ENCODE peak calls at places on chromosome 7, in eight cellular contexts. B, K, R, E, M, C, U and Y are unnamed samples.

GRCh38 chr7:81603-82342 is 110.6 kb upstream of the FAM20C start:
- DNase-seq in C (no peak), M (no peak), R (no peak), B (peak), K (peak), U (no peak), E (no peak), Y (no peak)

GRCh38 chr7:157658851-157659412 is 322.1 kb downstream of the DNAJB6 start:
- DNase-seq in M (no peak), U (no peak), R (no peak), E (no peak), C (no peak), K (peak), B (no peak), Y (no peak)

GRCh38 chr7:106178593-106179134 is 66.6 kb upstream of the SYPL1 start:
- DNase-seq in C (peak), M (peak), K (no peak), U (peak), B (no peak), R (no peak), E (no peak), Y (no peak)

GRCh38 chr7:107610353-107610752 is 30.3 kb downstream of the BCAP29 start:
- DNase-seq in M (peak), K (no peak), E (no peak), R (no peak), B (no peak), C (peak), U (no peak), Y (no peak)

GRCh38 chr7:55546826-55547225 is 25.5 kb downstream of the VOPP1 start:
- DNase-seq in B (peak), U (peak), E (peak), K (peak), C (peak), R (peak), M (peak), Y (peak)

GRCh38 chr7:92698237-92698841 is 108.1 kb upstream of the FAM133B start:
- DNase-seq in C (peak), M (peak), K (no peak), E (peak), R (peak), U (peak), B (peak), Y (no peak)

GRCh38 chr7:8157296-8157695 is 104.7 kb downstream of the ICA1 start:
- DNase-seq in E (no peak), B (no peak), U (no peak), K (no peak), M (no peak), R (no peak), C (no peak), Y (no peak)

GRCh38 chr7:36280840-36281812 is 108.5 kb upstream of the ANLN start:
- DNase-seq in R (peak), E (peak), K (peak), B (peak), M (peak), U (peak), C (peak), Y (peak)

GRCh38 chr7:45178241-45179225 is 20.9 kb downstream of the RAMP3 start:
- DNase-seq in B (no peak), U (peak), R (no peak), K (peak), E (no peak), C (no peak), M (no peak), Y (peak)

GRCh38 chr7:19248681-19249080 is 103.5 kb upstream of the FERD3L start:
- DNase-seq in R (no peak), U (no peak), M (peak), B (no peak), K (no peak), E (no peak), C (no peak), Y (no peak)

GRCh38 chr7:73865738-73866445 is 4.9 kb downstream of the TMEM270 start:
- DNase-seq in K (no peak), M (peak), R (peak), E (no peak), U (peak), B (no peak), C (peak), Y (no peak)

GRCh38 chr7:66326501-66327180 is 121.5 kb downstream of the TPST1 start:
- DNase-seq in B (no peak), E (no peak), M (peak), U (no peak), R (no peak), C (peak), K (no peak), Y (no peak)

GRCh38 chr7:71271203-71271602 is 139.3 kb downstream of the GALNT17 start:
- DNase-seq in M (no peak), R (no peak), B (no peak), U (no peak), C (no peak), K (no peak), E (no peak), Y (peak)

GRCh38 chr7:87598234-87599009 is 2.3 kb downstream of the ABCB1 start:
- DNase-seq in C (no peak), E (no peak), M (no peak), R (no peak), K (no peak), U (no peak), B (no peak), Y (no peak)
- H3K4me3 ChIP-seq in C (no peak), E (no peak), M (no peak), R (peak), K (no peak), U (no peak), B (no peak), Y (no peak)

GRCh38 chr7:144009361-144009760 is 9.2 kb downstream of the OR6B1 start:
- DNase-seq in C (no peak), B (no peak), K (no peak), U (no peak), M (no peak), R (no peak), E (no peak), Y (no peak)

GRCh38 chr7:144006029-144006428 is 5.9 kb downstream of the OR6B1 start:
- DNase-seq in M (peak), U (no peak), R (no peak), E (no peak), K (no peak), C (no peak), B (no peak), Y (no peak)

DNA sequence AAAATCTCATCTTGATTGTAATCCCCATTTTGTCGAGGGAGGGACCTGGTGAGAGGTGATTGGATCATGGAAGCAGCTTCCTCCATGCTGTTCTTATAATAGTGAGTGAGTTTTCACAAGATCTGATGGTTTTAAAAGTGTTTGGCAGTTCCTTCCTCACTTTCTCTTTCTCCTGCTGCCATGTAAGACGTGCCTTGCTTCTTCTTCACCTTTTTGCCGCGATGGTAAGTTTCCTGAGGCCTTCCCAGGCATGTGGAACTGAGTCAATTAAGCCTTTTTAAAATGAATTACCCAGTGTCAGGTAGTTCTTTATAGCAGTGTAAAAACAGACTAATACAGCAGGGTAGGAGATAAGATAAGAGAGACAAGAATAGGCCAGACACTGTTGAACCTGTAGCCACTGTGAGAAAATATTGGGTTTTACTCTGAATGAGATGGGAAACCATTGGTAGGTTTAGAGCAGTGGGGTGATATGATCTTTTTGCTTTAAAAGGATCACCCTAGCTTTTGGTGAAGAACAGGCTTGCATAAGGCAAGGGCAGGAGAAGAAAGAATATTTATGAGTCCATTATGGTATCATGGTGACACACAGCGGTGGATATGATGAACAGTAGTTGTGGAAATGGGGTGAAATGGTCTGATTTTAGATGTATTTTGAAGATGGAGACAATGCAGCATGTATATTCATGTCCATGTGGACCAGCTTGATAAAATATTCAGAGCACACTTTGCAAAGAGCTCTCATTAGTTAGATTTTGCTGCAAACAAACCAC is 11.5 kb downstream of the OR6B1 start:
- DNase-seq in R (no peak), M (peak), U (peak), C (no peak), B (no peak), K (no peak), E (no peak), Y (no peak)
- TF ChIP-seq CTCF in R (no peak), M (peak), U (peak), C (no peak), B (no peak), K (no peak), E (no peak), Y (no peak)

GRCh38 chr7:25830986-25831558 is 320.9 kb upstream of the NFE2L3 start:
- DNase-seq in C (peak), K (no peak), U (no peak), B (no peak), E (no peak), M (peak), R (no peak), Y (no peak)
- H3K27ac ChIP-seq in C (no peak), K (no peak), U (no peak), B (peak), E (no peak), M (no peak), R (peak), Y (no peak)

GRCh38 chr7:3259711-3260424 is 41.2 kb upstream of the SDK1 start:
- DNase-seq in U (no peak), B (peak), C (no peak), M (peak), R (no peak), E (no peak), K (no peak), Y (no peak)
- H3K4me3 ChIP-seq in U (no peak), B (peak), C (no peak), M (peak), R (peak), E (peak), K (peak), Y (peak)

GRCh38 chr7:86148501-86148900 is 495.2 kb upstream of the GRM3 start:
- DNase-seq in M (no peak), E (no peak), B (no peak), U (no peak), K (no peak), C (no peak), R (no peak), Y (no peak)
- TF ChIP-seq CTCF in M (no peak), E (no peak), B (no peak), U (no peak), K (no peak), C (no peak), R (no peak), Y (no peak)

GRCh38 chr7:3504384-3504783 is 203.3 kb downstream of the SDK1 start:
- DNase-seq in R (no peak), K (no peak), U (no peak), C (no peak), M (no peak), B (no peak), E (no peak), Y (no peak)

GRCh38 chr7:3510101-3511020 is 209.3 kb downstream of the SDK1 start:
- DNase-seq in K (no peak), C (no peak), M (no peak), B (no peak), E (no peak), U (no peak), R (no peak), Y (no peak)
- H3K27ac ChIP-seq in K (no peak), C (no peak), M (no peak), B (no peak), E (no peak), U (no peak), R (no peak), Y (no peak)